ENCODE peak calls at places on chromosomes 2 and 18, in seven cellular contexts. T, I, J, D, U, Q and Z are unnamed samples.

GRCh38 chr2:70133521-70134348 is 46.5 kb downstream of the PCBP1 start:
- DNase-seq in T (no peak), I (no peak), J (peak; percentile 11), D (no peak), U (peak; percentile 91), Q (peak; percentile 50), Z (no peak)

GRCh38 chr2:197215988-197216979 is 94.3 kb downstream of the ANKRD44 start:
- DNase-seq in T (no peak), I (no peak), J (no peak), D (no peak), U (peak; percentile 42), Q (no peak), Z (no peak)

GRCh38 chr2:100817388-100817985 is 2.5 kb upstream of the NPAS2 start:
- DNase-seq in T (no peak), I (no peak), J (no peak), D (no peak), U (no peak), Q (no peak), Z (no peak)

GRCh38 chr18:12093520-12094257 is at the start of gene ANKRD62:
- DNase-seq in T (no peak), I (peak; percentile 59), J (no peak), D (no peak), U (no peak), Q (no peak), Z (no peak)

GRCh38 chr2:23375448-23375847 is 9.5 kb upstream of the KLHL29 start:
- DNase-seq in T (no peak), I (peak; percentile 76), J (no peak), D (no peak), U (peak; percentile 12), Q (no peak), Z (no peak)

GRCh38 chr2:215917953-215918620 is 95.3 kb downstream of the MREG start:
- DNase-seq in T (no peak), I (no peak), J (no peak), D (no peak), U (peak; percentile 71), Q (no peak), Z (no peak)

GRCh38 chr2:97751752-97752151 is 38.4 kb downstream of the ZAP70 start:
- DNase-seq in T (no peak), I (peak; percentile 56), J (no peak), D (no peak), U (peak; percentile 55), Q (peak; percentile 25), Z (no peak)

GRCh38 chr18:3214855-3215637 is 4.7 kb downstream of the MYOM1 start:
- DNase-seq in T (no peak), I (peak; percentile 35), J (no peak), D (no peak), U (no peak), Q (no peak), Z (no peak)

GRCh38 chr2:46695283-46695682 is 215.9 kb downstream of the TMEM247 start:
- DNase-seq in T (no peak), I (no peak), J (no peak), D (peak; percentile 35), U (peak; percentile 29), Q (no peak), Z (no peak)

GRCh38 chr2:222769446-222769845 is 91.4 kb upstream of the ACSL3 start:
- DNase-seq in T (no peak), I (no peak), J (no peak), D (no peak), U (no peak), Q (no peak), Z (no peak)

DNA sequence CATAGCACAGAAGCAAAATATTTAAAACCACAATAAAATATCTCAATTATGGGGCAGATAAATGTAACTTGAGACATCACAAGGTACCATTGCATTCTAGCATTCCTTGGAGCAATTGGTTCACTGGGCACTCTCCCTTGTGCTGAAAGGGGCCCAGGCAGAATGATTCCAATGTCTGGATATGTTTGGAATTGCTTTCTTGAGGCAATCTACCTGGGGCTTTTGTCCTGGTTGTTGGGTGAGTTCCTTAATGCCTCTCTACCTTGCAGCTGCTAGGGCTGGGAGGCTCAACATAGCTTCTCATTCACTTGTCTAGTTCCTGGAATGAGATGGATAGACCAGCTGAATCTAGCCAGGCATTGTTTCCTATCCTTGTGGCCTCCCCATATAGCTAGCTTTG is 539.6 kb upstream of the FSHR start:
- DNase-seq in T (no peak), I (no peak), J (no peak), D (no peak), U (no peak), Q (no peak), Z (no peak)
- TF ChIP-seq CTCF in T (no peak), I (no peak), J (no peak), D (no peak), U (no peak), Q (no peak), Z (no peak)

DNA sequence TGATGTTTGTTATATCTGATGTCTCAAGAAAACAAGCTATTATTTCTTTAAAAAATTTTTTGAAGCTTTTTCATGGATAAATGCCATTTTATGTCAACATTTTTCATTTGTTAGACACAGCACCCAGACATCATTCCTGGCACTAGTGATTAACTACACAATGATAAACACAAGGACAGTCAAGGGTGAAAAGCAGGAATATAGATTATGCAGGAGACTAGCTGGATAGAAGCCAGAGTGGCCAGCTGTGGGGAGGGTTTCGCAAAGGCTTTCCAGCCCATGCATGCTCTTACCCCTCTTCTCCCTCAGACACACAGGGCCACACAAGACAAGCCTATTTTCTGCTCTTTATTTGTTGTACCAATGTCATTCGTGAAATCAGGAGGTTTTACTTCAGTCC is 127.1 kb upstream of the TTC39C start:
- DNase-seq in T (no peak), I (no peak), J (peak; percentile 38), D (no peak), U (peak; percentile 36), Q (no peak), Z (no peak)
- H3K36me3 ChIP-seq in T (no peaks in the 10 kb centered on the region), I (no peaks in the 10 kb centered on the region), J (no peaks in the 10 kb centered on the region), D (no peaks in the 10 kb centered on the region), U (no peaks in the 10 kb centered on the region), Q (no peaks in the 10 kb centered on the region), Z (no peaks in the 10 kb centered on the region)

DNA sequence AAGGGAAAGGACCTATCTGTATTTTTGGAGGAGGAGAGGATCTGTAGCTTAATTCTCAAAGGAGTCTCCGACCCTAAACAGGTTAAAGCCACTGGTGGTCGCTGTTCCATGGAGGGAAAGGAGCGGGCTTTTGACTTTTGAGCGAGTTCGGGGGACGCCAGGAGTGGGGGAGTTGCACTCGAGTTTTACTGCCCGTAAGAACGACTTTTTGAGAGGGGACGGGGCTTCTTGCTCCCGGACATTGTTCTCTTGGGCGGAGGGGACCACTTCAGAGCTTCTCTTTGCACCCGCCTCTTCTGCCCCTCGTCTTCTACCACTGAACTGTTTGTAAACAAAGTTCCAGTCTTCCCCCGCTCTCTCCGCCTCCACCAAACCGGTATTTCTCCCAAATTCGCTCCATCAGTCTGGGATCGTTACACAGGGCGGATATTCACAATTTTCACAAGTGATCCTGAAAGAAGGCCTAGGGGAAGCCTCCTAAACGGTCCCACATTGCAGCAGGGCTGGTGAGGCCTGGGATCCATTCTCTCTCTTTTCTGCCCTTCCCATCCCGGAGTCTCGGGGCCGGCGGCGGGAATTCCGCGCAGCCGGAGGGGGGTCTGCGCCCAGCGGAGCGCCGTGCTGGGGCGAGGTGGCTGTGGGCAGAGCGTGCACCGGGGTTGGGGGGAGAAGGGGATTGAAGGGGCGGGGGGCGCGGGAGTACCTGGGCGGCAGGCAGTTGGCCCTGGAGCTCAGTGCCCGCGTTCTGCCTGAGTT is 6.6 kb downstream of the DLX2 start:
- DNase-seq in T (no peak), I (no peak), J (no peak), D (no peak), U (no peak), Q (peak; percentile 75), Z (no peak)
- TF ChIP-seq CTCF in T (no peak), I (peak; percentile 18), J (no peak), D (no peak), U (no peak), Q (no peak), Z (no peak)

GRCh38 chr2:237754849-237755248 is 43.7 kb upstream of the RBM44 start:
- DNase-seq in T (no peak), I (no peak), J (no peak), D (no peak), U (no peak), Q (no peak), Z (no peak)
- H3K36me3 ChIP-seq in T (peaks cover 8% of the 10 kb centered on the region), I (peaks cover 35% of the 10 kb centered on the region), J (no peaks in the 10 kb centered on the region), D (peaks cover 31% of the 10 kb centered on the region), U (peaks cover 14% of the 10 kb centered on the region), Q (peaks cover 100% of the 10 kb centered on the region), Z (no peaks in the 10 kb centered on the region)

GRCh38 chr2:122136071-122136470 is 380.6 kb downstream of the TSN start:
- DNase-seq in T (no peak), I (peak; percentile 76), J (no peak), D (no peak), U (peak; percentile 16), Q (no peak), Z (no peak)
- TF ChIP-seq CTCF in T (no peak), I (peak; percentile 77), J (no peak), D (no peak), U (no peak), Q (no peak), Z (peak; percentile 64)